ENCODE peak calls at places on chromosomes 11 and 22, in eight cellular contexts. J is NCI-H1417; Z is RWPE1; L is ureter; G is mammary epithelial cell; P is stimulated activated CD8-positive, alpha-beta memory T cell treated with anti-CD3 and anti-CD28 coated beads, Interleukin-15, amount 100 ng/mL, for 1 hour; D is A172; Y is activated CD4-positive, alpha-beta T cell treated with anti-CD3 and anti-CD28 coated beads, Interleukin-2, amount 50 U/mL, for 1 hour. W is an unnamed sample.

GRCh38 chr11:64546600-64546999 is 44.4 kb upstream of the SLC22A12 start:
- DNase-seq in D (no peak), L (no peak), P (no peak), G (no peak), Y (no peak), J (no peak), Z (no peak), W (no peak)

GRCh38 chr11:132072044-132072879 is 701.8 kb downstream of the NTM start:
- DNase-seq in P (no peak), Z (peak), D (peak), L (no peak), Y (no peak), G (peak), J (no peak), W (no peak)

GRCh38 chr22:48872271-48873260 is 955.1 kb downstream of the BRD1 start:
- DNase-seq in G (no peak), P (no peak), Z (no peak), D (no peak), J (no peak), L (no peak), Y (no peak), W (no peak)

GRCh38 chr11:70109006-70109405 is 30.9 kb downstream of the ANO1 start:
- DNase-seq in P (no peak), J (no peak), Y (no peak), Z (no peak), D (peak), G (no peak), L (no peak), W (no peak)

GRCh38 chr11:114183041-114183511 is 113.1 kb upstream of the NNMT start:
- DNase-seq in J (no peak), G (no peak), P (peak), D (no peak), Y (peak), L (no peak), Z (no peak), W (peak)

GRCh38 chr11:88175004-88175706 is at the start of gene RAB38:
- DNase-seq in J (peak), P (no peak), L (peak), G (peak), Y (no peak), Z (peak), D (no peak), W (peak)

GRCh38 chr11:112526699-112527410 is 266.2 kb upstream of the PLET1 start:
- DNase-seq in Z (no peak), J (no peak), D (peak), G (peak), P (no peak), Y (no peak), L (no peak), W (no peak)

GRCh38 chr22:42697542-42698013 is 23.1 kb downstream of the A4GALT start:
- DNase-seq in P (no peak), D (peak), J (no peak), Z (peak), Y (no peak), L (peak), G (peak), W (no peak)